ENCODE peak calls at places on chromosomes 4 and X, in six cellular contexts. F is choroid plexus epithelial cell, A is nephron progenitor cell, I is neural crest cell, T is BJ, M is hepatocyte. Z is an unnamed sample.

GRCh38 chr4:137735561-137736104 is 203.3 kb upstream of the PCDH18 start:
- DNase-seq in F (no peak), A (no peak), I (no peak), T (no peak), M (no peak), Z (no peak)

GRCh38 chr4:2931765-2932560 is 31.2 kb downstream of the NOP14 start:
- DNase-seq in F (no peak), A (no peak), I (no peak), T (no peak), M (no peak), Z (no peak)

GRCh38 chr4:81845273-81845672 is 373.6 kb upstream of the RASGEF1B start:
- DNase-seq in F (peak; percentile 0), A (no peak), I (no peak), T (no peak), M (peak; percentile 8), Z (no peak)

GRCh38 chrX:72295745-72296144 is 10.0 kb downstream of the CITED1 start:
- DNase-seq in F (no peak), A (no peak), I (no peak), T (no peak), M (no peak), Z (no peak)

GRCh38 chr4:119264743-119265142 is 52.2 kb downstream of the USP53 start:
- DNase-seq in F (no peak), A (no peak), I (no peak), T (no peak), M (no peak), Z (no peak)

GRCh38 chr4:147790412-147790811 is 58.5 kb downstream of the ARHGAP10 start:
- DNase-seq in F (no peak), A (no peak), I (no peak), T (no peak), M (no peak), Z (no peak)

GRCh38 chr4:40662962-40663604 is 33.4 kb upstream of the RBM47 start:
- DNase-seq in F (peak; percentile 64), A (no peak), I (no peak), T (peak; percentile 51), M (peak; percentile 65), Z (no peak)

GRCh38 chrX:39577976-39578962 is 519.5 kb downstream of the BCOR start:
- DNase-seq in F (no peak), A (no peak), I (no peak), T (no peak), M (no peak), Z (no peak)

GRCh38 chr4:56004235-56004634 is 55.5 kb downstream of the CEP135 start:
- DNase-seq in F (no peak), A (no peak), I (no peak), T (no peak), M (no peak), Z (no peak)

GRCh38 chrX:69374569-69374968 is 129.6 kb upstream of the NALF2 start:
- DNase-seq in F (no peak), A (no peak), I (no peak), T (no peak), M (no peak), Z (no peak)

GRCh38 chrX:102650903-102651241 is 411 bp upstream of the GPRASP1 start:
- DNase-seq in F (no peak), A (no peak), I (no peak), T (no peak), M (no peak), Z (no peak)

GRCh38 chrX:47458528-47458927 is 24.5 kb downstream of the ZNF41 start:
- DNase-seq in F (no peak), A (no peak), I (no peak), T (no peak), M (no peak), Z (no peak)

GRCh38 chrX:150216716-150217115 is 146.4 kb upstream of the MAMLD1 start:
- DNase-seq in F (no peak), A (no peak), I (no peak), T (no peak), M (no peak), Z (no peak)

GRCh38 chr4:98720871-98721480 is 62.6 kb upstream of the TSPAN5 start:
- DNase-seq in F (peak; percentile 6), A (no peak), I (no peak), T (no peak), M (no peak), Z (no peak)

GRCh38 chr4:101284546-101284945 is 62.8 kb downstream of the PPP3CA start:
- DNase-seq in F (peak; percentile 62), A (no peak), I (no peak), T (no peak), M (no peak), Z (no peak)

GRCh38 chr4:179051211-179051610 is 1609.0 kb upstream of the AGA start:
- DNase-seq in F (no peak), A (no peak), I (no peak), T (no peak), M (no peak), Z (no peak)

GRCh38 chr4:59612235-59612634 is 1587.9 kb upstream of the ADGRL3 start:
- DNase-seq in F (peak; percentile 90), A (no peak), I (no peak), T (peak; percentile 62), M (peak; percentile 33), Z (no peak)

GRCh38 chr4:140382732-140383131 is 9.3 kb downstream of the SCOC start:
- DNase-seq in F (no peak), A (no peak), I (no peak), T (no peak), M (no peak), Z (no peak)

GRCh38 chr4:21012851-21013331 is 312.6 kb downstream of the PACRGL start:
- DNase-seq in F (peak; percentile 3), A (no peak), I (no peak), T (no peak), M (no peak), Z (no peak)

GRCh38 chr4:83238849-83239248 is 45.7 kb downstream of the COQ2 start:
- DNase-seq in F (no peak), A (no peak), I (no peak), T (no peak), M (no peak), Z (no peak)

DNA sequence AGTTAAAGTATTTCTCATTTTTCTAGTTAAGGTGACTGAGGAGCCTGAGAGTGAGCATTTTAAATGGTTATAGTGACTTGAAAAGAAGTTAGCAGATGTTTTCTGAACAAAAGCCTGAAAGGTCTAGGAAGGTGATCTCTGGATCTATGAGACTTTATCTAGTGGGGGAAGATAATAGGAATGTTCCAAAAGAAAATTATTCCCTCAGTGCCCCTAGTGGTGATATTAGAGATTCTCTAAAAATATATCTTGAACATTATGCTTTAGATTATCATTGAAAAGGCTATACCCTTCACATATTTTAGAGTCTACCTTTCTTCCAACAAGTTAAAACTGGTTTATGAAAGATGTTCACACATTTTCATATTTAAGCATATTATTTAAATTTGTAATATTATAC is 69.0 kb upstream of the SPANXN1 start:
- DNase-seq in F (no peak), A (no peak), I (no peak), T (no peak), M (no peak), Z (no peak)
- TF ChIP-seq CTCF in F (no peak), A (no peak), I (peak; percentile 55), T (no peak), M (peak; percentile 18), Z (peak; percentile 59)

GRCh38 chr4:31793907-31794306 is 1073.7 kb downstream of the PCDH7 start:
- DNase-seq in F (peak; percentile 20), A (no peak), I (no peak), T (no peak), M (no peak), Z (no peak)
- TF ChIP-seq CTCF in F (peak; percentile 48), A (peak; percentile 33), I (peak; percentile 60), T (no peak), M (peak; percentile 31), Z (peak; percentile 67)

GRCh38 chr4:23297327-23297726 is 592.5 kb downstream of the PPARGC1A start:
- DNase-seq in F (no peak), A (no peak), I (no peak), T (no peak), M (no peak), Z (no peak)
- TF ChIP-seq CTCF in F (no peak), A (no peak), I (no peak), T (no peak), M (no peak), Z (no peak)

GRCh38 chrX:119288890-119289393 is 52.9 kb downstream of the PGRMC1 start:
- DNase-seq in F (no peak), A (no peak), I (no peak), T (no peak), M (no peak), Z (no peak)
- TF ChIP-seq CTCF in F (no peak), A (no peak), I (no peak), T (no peak), M (no peak), Z (no peak)

DNA sequence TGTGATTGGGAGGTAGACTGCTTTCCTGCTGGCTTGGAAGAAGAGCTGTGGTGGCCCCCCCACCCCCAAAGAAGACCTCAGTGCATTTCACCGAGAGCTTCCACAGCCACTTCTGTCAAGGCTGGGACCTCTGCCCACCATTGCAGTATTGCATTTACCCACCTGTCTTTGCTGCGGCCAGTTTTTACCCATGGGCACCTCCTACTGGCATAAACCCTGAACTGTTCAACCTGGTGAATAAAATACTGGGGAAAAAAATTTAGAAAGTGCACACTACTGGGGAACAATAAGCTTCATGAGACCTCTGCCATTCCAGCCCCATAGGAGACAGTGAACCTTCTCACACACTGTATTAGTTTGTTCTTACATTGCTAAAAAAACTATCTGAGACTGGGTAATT is 40.3 kb downstream of the ARFIP1 start:
- DNase-seq in F (no peak), A (no peak), I (no peak), T (no peak), M (no peak), Z (no peak)
- TF ChIP-seq CTCF in F (peak; percentile 5), A (no peak), I (no peak), T (no peak), M (no peak), Z (peak; percentile 14)

GRCh38 chr4:52726821-52727580 is 24.2 kb downstream of the ERVMER34-1 start:
- DNase-seq in F (no peak), A (no peak), I (no peak), T (no peak), M (no peak), Z (no peak)
- TF ChIP-seq CTCF in F (no peak), A (no peak), I (no peak), T (no peak), M (no peak), Z (no peak)

GRCh38 chr4:12041828-12042227 is 613.1 kb upstream of the HS3ST1 start:
- DNase-seq in F (no peak), A (peak; percentile 5), I (no peak), T (no peak), M (peak; percentile 13), Z (no peak)
- TF ChIP-seq CTCF in F (no peak), A (peak; percentile 52), I (peak; percentile 54), T (no peak), M (peak; percentile 45), Z (peak; percentile 64)

GRCh38 chr4:129672941-129673340 is 577.0 kb downstream of the C4orf33 start:
- DNase-seq in F (no peak), A (no peak), I (no peak), T (no peak), M (no peak), Z (no peak)
- TF ChIP-seq CTCF in F (no peak), A (no peak), I (no peak), T (no peak), M (no peak), Z (no peak)

Z was measured in glutamatergic neuron.